ENCODE peak calls at places on chromosomes 4 and X, in eight cellular contexts. One of them, this sample, is unnamed.

GRCh38 chr4:139599594-139600374 is 43.8 kb upstream of the SETD7 start:
- DNase-seq in BE2C: no peak
- DNase-seq in EH: peak
- DNase-seq in MCF 10A: peak
- DNase-seq in mucosa of gallbladder: no peak
- DNase-seq in kidney epithelial cell: no peak
- DNase-seq in central memory CD8-positive, alpha-beta T cell: no peak
- DNase-seq in GM10248: no peak
- DNase-seq in this sample: peak

GRCh38 chr4:84966382-84967291 is at the start of gene WDFY3:
- DNase-seq in MCF 10A: peak
- DNase-seq in central memory CD8-positive, alpha-beta T cell: no peak
- DNase-seq in EH: peak
- DNase-seq in BE2C: peak
- DNase-seq in GM10248: peak
- DNase-seq in mucosa of gallbladder: peak
- DNase-seq in kidney epithelial cell: peak
- DNase-seq in this sample: peak

GRCh38 chr4:57037982-57038604 is 59.4 kb downstream of the POLR2B start:
- DNase-seq in MCF 10A: peak
- DNase-seq in kidney epithelial cell: no peak
- DNase-seq in EH: peak
- DNase-seq in mucosa of gallbladder: peak
- DNase-seq in BE2C: peak
- DNase-seq in GM10248: peak
- DNase-seq in central memory CD8-positive, alpha-beta T cell: no peak
- DNase-seq in this sample: peak

GRCh38 chr4:85932371-85933305 is 427.2 kb downstream of the MAPK10 start:
- DNase-seq in MCF 10A: no peak
- DNase-seq in EH: peak
- DNase-seq in central memory CD8-positive, alpha-beta T cell: no peak
- DNase-seq in BE2C: no peak
- DNase-seq in mucosa of gallbladder: no peak
- DNase-seq in kidney epithelial cell: no peak
- DNase-seq in GM10248: no peak
- DNase-seq in this sample: no peak

GRCh38 chr4:41303372-41304118 is 46.8 kb downstream of the UCHL1 start:
- DNase-seq in central memory CD8-positive, alpha-beta T cell: no peak
- DNase-seq in mucosa of gallbladder: no peak
- DNase-seq in kidney epithelial cell: no peak
- DNase-seq in EH: no peak
- DNase-seq in GM10248: no peak
- DNase-seq in MCF 10A: no peak
- DNase-seq in BE2C: peak
- DNase-seq in this sample: no peak

GRCh38 chr4:54103190-54103574 is 3.2 kb downstream of the GSX2 start:
- DNase-seq in BE2C: no peak
- DNase-seq in EH: no peak
- DNase-seq in kidney epithelial cell: no peak
- DNase-seq in mucosa of gallbladder: no peak
- DNase-seq in GM10248: no peak
- DNase-seq in MCF 10A: no peak
- DNase-seq in central memory CD8-positive, alpha-beta T cell: no peak
- DNase-seq in this sample: no peak

GRCh38 chr4:159150380-159150779 is 47.5 kb downstream of the RAPGEF2 start:
- DNase-seq in GM10248: no peak
- DNase-seq in BE2C: no peak
- DNase-seq in kidney epithelial cell: no peak
- DNase-seq in mucosa of gallbladder: no peak
- DNase-seq in central memory CD8-positive, alpha-beta T cell: no peak
- DNase-seq in MCF 10A: no peak
- DNase-seq in EH: no peak
- DNase-seq in this sample: no peak

GRCh38 chr4:176358083-176358469 is 38.3 kb downstream of the SPCS3 start:
- DNase-seq in GM10248: no peak
- DNase-seq in kidney epithelial cell: no peak
- DNase-seq in MCF 10A: no peak
- DNase-seq in BE2C: no peak
- DNase-seq in central memory CD8-positive, alpha-beta T cell: no peak
- DNase-seq in mucosa of gallbladder: no peak
- DNase-seq in EH: no peak
- DNase-seq in this sample: no peak

GRCh38 chrX:47562615-47563243 is 1.7 kb downstream of the ARAF start:
- DNase-seq in BE2C: no peak
- DNase-seq in EH: peak
- DNase-seq in MCF 10A: no peak
- DNase-seq in mucosa of gallbladder: no peak
- DNase-seq in kidney epithelial cell: no peak
- DNase-seq in GM10248: peak
- DNase-seq in central memory CD8-positive, alpha-beta T cell: no peak
- DNase-seq in this sample: no peak

GRCh38 chrX:57172544-57172943 is 35.3 kb upstream of the SPIN2A start:
- DNase-seq in BE2C: no peak
- DNase-seq in mucosa of gallbladder: no peak
- DNase-seq in EH: no peak
- DNase-seq in central memory CD8-positive, alpha-beta T cell: no peak
- DNase-seq in GM10248: no peak
- DNase-seq in kidney epithelial cell: no peak
- DNase-seq in MCF 10A: no peak
- DNase-seq in this sample: no peak

GRCh38 chr4:186685744-186686143 is 37.9 kb downstream of the FAT1 start:
- DNase-seq in MCF 10A: peak
- DNase-seq in GM10248: no peak
- DNase-seq in central memory CD8-positive, alpha-beta T cell: no peak
- DNase-seq in EH: peak
- DNase-seq in BE2C: no peak
- DNase-seq in kidney epithelial cell: peak
- DNase-seq in mucosa of gallbladder: no peak
- DNase-seq in this sample: no peak

GRCh38 chr4:85952518-85952917 is 407.3 kb downstream of the MAPK10 start:
- DNase-seq in GM10248: no peak
- DNase-seq in central memory CD8-positive, alpha-beta T cell: no peak
- DNase-seq in kidney epithelial cell: no peak
- DNase-seq in MCF 10A: peak
- DNase-seq in mucosa of gallbladder: no peak
- DNase-seq in EH: peak
- DNase-seq in BE2C: no peak
- DNase-seq in this sample: no peak

This sample was measured in NCI-H345.